ENCODE peak calls at places on chromosomes 12 and 14, in six cellular contexts. T is neural crest cell, Q is HFFc6, B is HL-60, C is fibroblast of pulmonary artery, N is IMR-90. S is an unnamed sample.

GRCh38 chr14:23021479-23021878 is 11.5 kb upstream of the C14orf93 start:
- DNase-seq in C (no peak), Q (no peak), T (no peak), N (no peak), B (no peak), S (no peak)

GRCh38 chr14:75879031-75879430 is 102.8 kb downstream of the TGFB3 start:
- DNase-seq in B (no peak), T (no peak), C (peak), N (peak), Q (peak), S (peak)

GRCh38 chr12:65171073-65171472 is 1.7 kb downstream of the LEMD3 start:
- DNase-seq in T (no peak), C (peak), B (no peak), N (peak), Q (no peak), S (no peak)

GRCh38 chr14:29788093-29788492 is 139.6 kb downstream of the PRKD1 start:
- DNase-seq in B (no peak), C (no peak), Q (no peak), N (no peak), T (no peak), S (no peak)

GRCh38 chr12:31591308-31591901 is 469 bp upstream of the DENND5B start:
- DNase-seq in C (peak), Q (no peak), N (no peak), T (peak), B (peak), S (peak)

GRCh38 chr12:48814313-48815280 is 3.7 kb upstream of the CACNB3 start:
- DNase-seq in Q (peak), B (peak), N (peak), T (peak), C (peak), S (peak)

GRCh38 chr12:124605869-124606774 is 38.7 kb upstream of the NCOR2 start:
- DNase-seq in N (no peak), B (no peak), Q (no peak), T (no peak), C (no peak), S (peak)

GRCh38 chr12:117158911-117159310 is 31.4 kb downstream of the FBXO21 start:
- DNase-seq in N (peak), B (no peak), Q (no peak), C (peak), T (no peak), S (no peak)

GRCh38 chr14:32366256-32366655 is 37.2 kb downstream of the AKAP6 start:
- DNase-seq in N (no peak), Q (peak), C (peak), B (no peak), T (no peak), S (no peak)

GRCh38 chr12:127381043-127381668 is 885.8 kb upstream of the TMEM132C start:
- DNase-seq in T (peak), N (no peak), Q (no peak), B (peak), C (peak), S (peak)

GRCh38 chr12:1926274-1926673 is 7.8 kb upstream of the CACNA2D4 start:
- DNase-seq in C (no peak), T (no peak), B (no peak), N (no peak), Q (no peak), S (no peak)

GRCh38 chr14:74476107-74476506 is 17.0 kb downstream of the NPC2 start:
- DNase-seq in B (no peak), C (no peak), Q (no peak), T (no peak), N (no peak), S (no peak)

GRCh38 chr14:102362084-102362483 is 606 bp downstream of the CINP start:
- DNase-seq in T (no peak), B (no peak), C (peak), Q (peak), N (peak), S (peak)

GRCh38 chr12:114447274-114447716 is 41.4 kb upstream of the TBX5 start:
- DNase-seq in Q (no peak), C (no peak), N (no peak), B (no peak), T (no peak), S (no peak)

DNA sequence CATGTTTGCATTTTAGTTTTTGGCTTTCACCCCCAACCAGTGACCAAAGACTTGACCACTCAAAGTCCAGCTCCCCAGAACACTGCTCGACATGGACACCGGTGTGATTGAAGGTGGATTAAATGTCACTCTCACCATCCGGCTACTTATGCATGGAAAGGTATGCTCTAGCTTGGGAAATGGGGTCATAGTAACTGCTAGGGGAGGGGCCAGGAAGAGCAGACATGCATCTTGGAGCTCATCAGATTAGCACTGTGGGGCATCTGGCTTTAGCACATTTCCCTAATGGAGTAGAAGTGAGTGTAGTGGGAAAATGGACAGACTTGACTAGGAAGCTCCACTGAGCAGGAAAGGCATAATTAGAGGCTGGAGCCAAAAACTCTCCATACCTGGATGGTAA is 2.8 kb downstream of the PCBP2 start:
- DNase-seq in N (no peak), Q (no peak), B (no peak), T (no peak), C (no peak), S (no peak)
- TF ChIP-seq CTCF in N (no peak), Q (no peak), B (no peak), T (no peak), C (no peak), S (no peak)

DNA sequence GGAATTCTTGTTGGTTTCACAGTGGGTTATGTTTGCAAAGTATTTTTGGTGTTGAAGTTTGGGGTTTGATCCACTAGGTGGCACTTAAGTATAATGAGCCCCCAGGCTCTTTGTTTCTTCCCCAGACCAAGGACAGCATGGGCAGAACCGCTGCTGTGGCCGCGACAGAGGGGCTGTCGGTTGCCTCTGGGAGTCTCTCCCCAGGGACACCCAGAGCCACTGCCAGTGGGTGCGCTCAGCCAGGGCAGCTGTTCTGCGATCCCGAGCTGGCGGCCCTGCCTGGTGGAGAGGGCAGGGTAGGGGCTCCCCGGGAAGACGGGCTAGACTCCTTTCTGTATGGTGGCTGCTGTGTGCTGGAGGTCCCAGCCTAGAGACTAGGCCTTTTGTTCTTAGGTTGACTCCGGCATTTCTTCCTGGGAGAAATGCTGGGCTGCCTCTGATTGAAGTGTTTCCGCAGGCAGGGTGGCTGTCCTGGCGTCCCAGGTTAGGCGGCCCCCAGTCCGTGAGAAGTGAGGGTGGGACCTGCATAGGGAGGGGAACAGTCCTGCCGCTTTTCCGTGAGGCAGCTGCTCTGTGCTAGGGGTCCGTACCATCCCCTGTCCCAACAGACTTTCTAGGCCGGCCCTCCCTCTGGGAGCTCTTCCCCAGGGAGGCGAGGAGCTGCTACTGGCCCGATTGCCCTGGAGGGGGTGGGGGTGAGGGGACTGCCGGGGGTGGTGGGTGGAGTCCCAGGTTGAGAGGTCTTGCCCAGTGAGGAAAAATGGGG is 253.1 kb upstream of the PELI2 start:
- DNase-seq in B (no peak), N (no peak), Q (no peak), C (no peak), T (no peak), S (peak)
- TF ChIP-seq CTCF in B (no peak), N (no peak), Q (peak), C (no peak), T (peak), S (peak)

GRCh38 chr14:101288436-101289229 is 272.7 kb upstream of the DIO3 start:
- DNase-seq in Q (no peak), C (peak), T (no peak), B (no peak), N (no peak), S (no peak)
- TF ChIP-seq CTCF in Q (no peak), C (no peak), T (no peak), B (no peak), N (no peak), S (no peak)

GRCh38 chr12:119695034-119695433 is 27.1 kb downstream of the PRKAB1 start:
- DNase-seq in Q (no peak), B (no peak), C (peak), T (no peak), N (no peak), S (peak)
- TF ChIP-seq CTCF in Q (peak), B (peak), C (peak), T (peak), N (peak), S (peak)

GRCh38 chr14:26137161-26137560 is 460.7 kb downstream of the NOVA1 start:
- DNase-seq in C (no peak), T (no peak), N (no peak), B (no peak), Q (no peak), S (no peak)
- TF ChIP-seq CTCF in C (peak), T (peak), N (no peak), B (no peak), Q (peak), S (no peak)

DNA sequence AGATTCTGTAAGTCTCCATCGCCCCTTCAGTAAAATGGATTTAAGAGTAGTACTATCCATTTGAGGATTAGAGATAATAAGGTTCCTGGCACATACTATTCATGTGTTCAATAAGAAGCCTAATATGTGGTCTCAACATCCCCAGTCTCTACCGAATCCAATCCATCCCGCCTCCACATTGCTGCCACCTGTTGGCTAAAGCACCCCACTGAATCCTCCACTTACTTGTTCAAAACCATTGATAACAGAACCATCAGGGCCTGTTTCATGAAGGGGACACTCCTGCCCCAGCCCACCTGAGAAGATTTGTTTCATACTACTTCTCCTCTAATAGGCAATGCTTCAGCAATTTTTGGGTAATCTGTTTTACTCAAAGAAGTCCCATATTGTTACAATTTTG is 147.5 kb downstream of the SLC2A13 start:
- DNase-seq in Q (no peak), C (peak), B (no peak), T (no peak), N (no peak), S (no peak)
- TF ChIP-seq CTCF in Q (no peak), C (peak), B (no peak), T (no peak), N (no peak), S (no peak)

DNA sequence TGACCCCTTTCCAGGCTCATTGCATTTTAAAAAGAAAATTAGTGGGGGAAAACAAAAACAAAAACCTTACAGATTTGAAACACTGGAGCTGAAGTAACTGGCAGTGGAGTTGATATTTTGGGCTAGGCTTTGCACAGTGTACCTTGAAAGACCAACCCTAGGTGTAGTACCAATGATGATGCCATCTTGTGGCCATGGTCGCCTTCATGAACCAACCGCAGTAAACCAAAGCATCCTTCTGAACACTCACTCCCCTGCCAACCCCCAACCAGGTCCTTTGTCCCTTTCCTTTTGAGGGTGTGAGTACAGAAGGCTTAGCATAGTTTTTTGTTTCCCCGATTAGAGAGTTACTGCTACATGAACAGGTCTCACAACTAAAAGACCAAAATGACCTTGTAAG is 5.9 kb downstream of the TOMM20L start:
- DNase-seq in N (no peak), T (no peak), B (no peak), Q (no peak), C (no peak), S (no peak)
- TF ChIP-seq CTCF in N (no peak), T (no peak), B (no peak), Q (peak), C (no peak), S (no peak)

GRCh38 chr12:51536159-51536558 is 54.9 kb upstream of the SCN8A start:
- DNase-seq in B (no peak), Q (no peak), N (peak), T (no peak), C (peak), S (no peak)
- TF ChIP-seq CTCF in B (no peak), Q (peak), N (peak), T (peak), C (peak), S (no peak)

DNA sequence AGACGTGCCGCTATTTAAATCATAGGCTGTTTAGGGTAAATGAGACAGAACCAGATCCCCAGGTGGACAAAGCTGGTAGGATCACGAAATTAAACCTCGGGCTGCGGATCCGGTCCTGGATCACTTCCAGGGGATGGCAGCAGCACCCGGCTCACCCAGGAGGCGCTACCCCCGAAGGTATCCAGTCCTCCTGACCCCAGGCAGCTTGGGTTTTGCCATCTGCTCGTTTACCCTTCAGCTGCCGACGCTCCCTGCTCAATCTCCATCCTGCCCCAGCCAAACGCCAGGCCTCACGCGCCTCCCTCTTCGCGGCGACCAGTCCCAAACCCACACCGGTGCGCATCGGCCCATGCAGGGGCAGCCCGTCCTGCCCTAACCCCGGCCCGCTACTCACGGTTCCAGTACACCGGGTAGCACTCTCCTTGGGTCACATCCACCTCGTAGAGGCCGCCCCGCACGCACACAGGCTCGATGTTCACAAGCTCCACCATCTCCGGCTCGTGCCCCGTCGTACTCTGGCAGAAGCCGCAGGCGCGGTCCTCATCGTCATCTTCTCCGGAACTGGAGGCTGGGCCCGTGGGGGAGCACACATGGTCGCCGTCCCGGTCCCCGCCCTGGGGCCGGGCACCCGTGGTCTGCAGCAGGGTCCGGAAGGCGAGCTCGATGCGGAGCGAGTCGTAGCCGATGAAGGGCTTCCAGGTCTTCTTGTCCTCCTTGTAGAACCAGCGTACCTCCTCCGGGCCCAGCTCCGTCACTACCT is 1.1 kb downstream of the DDHD1 start:
- DNase-seq in Q (peak), B (peak), C (peak), T (peak), N (peak), S (peak)
- TF ChIP-seq CTCF in Q (peak), B (no peak), C (peak), T (peak), N (peak), S (no peak)

DNA sequence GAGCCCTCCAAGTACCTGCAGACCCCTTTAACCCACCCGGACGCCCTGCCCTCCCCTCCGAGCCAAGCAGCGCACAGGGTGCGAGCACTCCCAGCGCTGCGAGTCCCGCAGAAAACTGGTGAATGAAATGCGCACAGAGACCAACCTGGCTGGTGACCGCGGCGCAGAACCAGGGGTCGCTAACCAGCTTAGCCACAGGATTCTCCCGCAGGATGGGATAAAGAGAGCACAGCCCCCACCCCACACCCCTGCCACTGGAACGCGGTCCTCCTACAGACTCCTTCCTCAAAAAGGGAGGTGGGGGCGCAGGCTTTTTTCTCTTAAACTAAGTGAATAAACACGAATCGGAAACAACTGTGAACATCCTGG is 1.0 kb downstream of the ATP2B1 start:
- DNase-seq in N (no peak), C (no peak), T (peak), Q (no peak), B (peak), S (peak)
- TF ChIP-seq CTCF in N (no peak), C (no peak), T (no peak), Q (no peak), B (no peak), S (no peak)